ENCODE peak calls at places on chromosomes 11 and 22, in seven cellular contexts. Q is GM23248; H is epithelial cell of esophagus; V is CD4-positive, CD25-positive, alpha-beta regulatory T cell; X is endodermal cell; E is ovary; T is fibroblast of mammary gland. M is an unnamed sample.

GRCh38 chr11:107666911-107667568 is 44.8 kb downstream of the SLN start:
- DNase-seq in H (no peak), X (no peak), T (no peak), Q (no peak), V (no peak), E (no peak), M (no peak)

GRCh38 chr22:39651783-39652058 is 81.2 kb downstream of the CACNA1I start:
- DNase-seq in V (no peak), T (no peak), H (no peak), Q (no peak), X (no peak), E (no peak), M (no peak)

GRCh38 chr22:46069518-46070214 is 80.7 kb upstream of the PPARA start:
- DNase-seq in V (no peak), Q (peak), T (peak), E (peak), H (peak), X (no peak), M (peak)

GRCh38 chr22:42957958-42958357 is 57.0 kb downstream of the PACSIN2 start:
- DNase-seq in E (no peak), X (no peak), T (no peak), Q (no peak), V (no peak), H (no peak), M (no peak)

GRCh38 chr11:65915821-65916251 is 3.0 kb downstream of the C11orf68 start:
- DNase-seq in T (peak), H (peak), V (no peak), E (peak), Q (peak), X (peak), M (peak)

GRCh38 chr22:39625554-39626537 is 55.3 kb downstream of the CACNA1I start:
- DNase-seq in Q (no peak), H (no peak), X (no peak), T (no peak), V (no peak), E (no peak), M (no peak)

GRCh38 chr11:10233581-10233980 is 60.4 kb downstream of the SBF2 start:
- DNase-seq in T (peak), E (no peak), Q (peak), H (peak), V (no peak), X (no peak), M (peak)

GRCh38 chr22:48960576-48960975 is 867.1 kb downstream of the BRD1 start:
- DNase-seq in H (no peak), X (no peak), Q (no peak), V (no peak), E (no peak), T (no peak), M (no peak)

GRCh38 chr11:100010393-100010792 is 676.7 kb upstream of the ARHGAP42 start:
- DNase-seq in V (no peak), H (no peak), Q (no peak), T (no peak), X (peak), E (no peak), M (no peak)

GRCh38 chr11:58594826-58595225 is 16.0 kb downstream of the ZFP91 start:
- DNase-seq in E (no peak), T (no peak), H (no peak), Q (no peak), V (no peak), X (no peak), M (no peak)

GRCh38 chr11:112343368-112344039 is 82.8 kb upstream of the PLET1 start:
- DNase-seq in Q (no peak), X (no peak), V (no peak), H (peak), T (peak), E (no peak), M (peak)

GRCh38 chr11:36684840-36685800 is 87.1 kb upstream of the RAG2 start:
- DNase-seq in Q (no peak), X (no peak), E (no peak), H (no peak), T (no peak), V (no peak), M (no peak)

GRCh38 chr11:131275580-131275979 is 94.8 kb upstream of the NTM start:
- DNase-seq in V (no peak), H (no peak), E (no peak), X (no peak), T (no peak), Q (no peak), M (no peak)

DNA sequence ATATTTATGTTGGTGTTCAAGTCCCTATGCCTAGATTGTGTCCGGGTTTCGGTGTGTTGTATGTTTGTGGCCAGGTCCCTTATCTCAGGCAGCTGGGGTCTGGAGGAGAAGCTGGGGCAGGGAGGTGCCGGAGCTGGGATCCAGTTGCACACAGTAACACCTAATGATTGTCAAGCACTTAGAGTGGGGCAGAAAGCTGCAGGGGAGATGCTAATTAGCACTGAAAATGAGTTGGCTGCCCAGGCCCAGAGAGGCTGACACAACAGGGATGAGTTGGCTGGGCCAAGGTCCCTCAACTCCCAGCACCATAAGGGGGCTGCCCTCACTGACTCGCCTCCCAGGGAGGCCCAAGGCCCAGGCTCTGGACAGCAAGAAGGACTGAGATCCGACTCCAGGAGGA is 12.2 kb downstream of the PDE2A start:
- DNase-seq in X (no peak), T (no peak), V (no peak), E (no peak), Q (no peak), H (no peak), M (no peak)
- H3K4me3 ChIP-seq in X (no peak), T (no peak), V (no peak), E (no peak), Q (no peak), H (no peak), M (no peak)

GRCh38 chr11:71913716-71914115 is 14.7 kb downstream of the XNDC1N start:
- DNase-seq in E (no peak), H (no peak), T (peak), X (no peak), V (no peak), Q (peak), M (no peak)
- H3K4me3 ChIP-seq in E (no peak), H (no peak), T (no peak), X (no peak), V (no peak), Q (no peak), M (no peak)

DNA sequence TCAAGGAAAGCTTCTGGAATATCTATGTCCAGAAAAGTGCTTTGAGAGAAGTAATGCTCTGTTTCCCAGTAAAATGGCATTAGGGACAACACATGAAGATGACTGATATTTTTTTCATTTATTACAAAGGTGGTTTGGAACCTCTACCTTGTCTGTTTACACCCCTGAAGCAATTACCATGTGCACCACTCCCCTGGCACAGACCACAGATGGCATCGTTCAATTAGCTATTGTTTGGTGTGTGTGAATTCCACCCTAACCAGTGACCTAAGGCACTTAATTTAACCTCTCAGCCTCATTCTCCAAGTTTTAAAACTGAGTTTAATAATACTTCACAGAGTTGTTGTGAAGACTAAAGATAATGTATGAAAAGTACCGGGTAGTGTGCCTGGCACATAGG is 127.6 kb upstream of the BMAL1 start:
- DNase-seq in E (no peak), H (no peak), X (no peak), T (no peak), Q (no peak), V (no peak), M (no peak)
- H3K4me3 ChIP-seq in E (no peak), H (no peak), X (no peak), T (no peak), Q (no peak), V (no peak), M (no peak)

DNA sequence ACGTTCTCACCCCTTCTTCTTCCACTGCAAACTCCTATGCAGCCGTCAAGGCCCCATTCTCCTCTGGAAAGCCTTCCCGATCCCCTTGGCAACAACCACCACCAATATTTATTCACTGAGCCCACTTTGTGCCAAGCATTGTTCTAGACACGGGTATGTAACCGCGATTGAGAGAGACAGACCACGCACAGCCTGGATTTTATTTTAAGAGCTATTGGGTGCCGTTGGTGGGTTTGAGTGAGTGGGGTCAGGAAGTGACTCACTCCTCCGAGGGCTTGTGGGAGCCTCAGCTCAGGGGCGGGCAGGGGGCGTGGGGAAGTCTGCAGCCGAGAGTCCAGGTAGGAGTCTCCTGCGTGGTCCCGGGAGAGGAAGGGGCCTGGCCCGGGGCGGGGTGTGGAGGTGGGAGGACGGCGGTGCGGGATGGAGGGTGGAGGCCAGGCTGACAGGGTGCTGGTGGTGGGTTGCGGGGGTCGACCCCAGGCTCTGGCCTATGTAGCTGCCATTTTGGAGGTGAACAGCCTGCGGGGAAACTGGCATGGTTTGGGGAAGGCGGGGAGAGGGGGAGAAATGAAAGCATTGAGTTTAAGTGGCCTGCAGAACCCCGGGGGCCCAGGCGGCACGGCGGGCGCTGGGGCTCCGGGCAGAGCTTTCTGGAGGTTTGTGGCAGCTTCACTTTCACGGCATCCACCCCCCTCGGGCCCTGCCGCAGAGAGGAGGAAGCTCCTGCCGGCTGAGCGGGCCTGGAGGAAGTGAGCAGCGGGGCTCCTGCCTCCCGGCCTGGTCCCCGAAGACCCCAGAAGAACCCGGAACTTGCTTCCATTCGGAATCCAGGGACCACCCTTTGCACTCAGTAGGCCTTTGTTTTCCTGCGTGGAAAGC is 547 bp downstream of the PARVG start:
- DNase-seq in X (no peak), H (no peak), Q (no peak), T (no peak), V (peak), E (no peak), M (no peak)
- H3K4me3 ChIP-seq in X (no peak), H (no peak), Q (no peak), T (no peak), V (peak), E (no peak), M (no peak)

GRCh38 chr11:953513-953912 is 27.8 kb downstream of the AP2A2 start:
- DNase-seq in X (no peak), H (no peak), E (no peak), Q (no peak), T (no peak), V (no peak), M (no peak)
- H3K4me3 ChIP-seq in X (no peak), H (no peak), E (no peak), Q (no peak), T (no peak), V (no peak), M (no peak)

GRCh38 chr11:95108159-95108611 is 18.5 kb downstream of the ENDOD1 start:
- DNase-seq in Q (peak), H (peak), E (peak), V (no peak), T (peak), X (peak), M (peak)
- H3K4me3 ChIP-seq in Q (no peak), H (peak), E (no peak), V (no peak), T (peak), X (no peak), M (no peak)

GRCh38 chr11:13445588-13445987 is 17.4 kb downstream of the BTBD10 start:
- DNase-seq in T (no peak), V (no peak), E (no peak), H (no peak), Q (no peak), X (no peak), M (no peak)

GRCh38 chr11:13446444-13446843 is 16.6 kb downstream of the BTBD10 start:
- DNase-seq in H (peak), V (no peak), Q (peak), X (no peak), T (peak), E (no peak), M (peak)

GRCh38 chr11:13450832-13451397 is 12.1 kb downstream of the BTBD10 start:
- DNase-seq in T (no peak), Q (no peak), E (no peak), V (no peak), H (no peak), X (no peak), M (no peak)

GRCh38 chr11:13449522-13449921 is 13.5 kb downstream of the BTBD10 start:
- DNase-seq in E (no peak), V (no peak), T (no peak), Q (no peak), X (no peak), H (no peak), M (no peak)

GRCh38 chr11:13448876-13449275 is 14.1 kb downstream of the BTBD10 start:
- DNase-seq in T (peak), E (peak), X (no peak), H (no peak), Q (peak), V (no peak), M (no peak)
- H3K4me3 ChIP-seq in T (no peak), E (no peak), X (no peak), H (no peak), Q (no peak), V (no peak), M (no peak)

GRCh38 chr11:134599180-134599810 is 187.3 kb upstream of the B3GAT1 start:
- DNase-seq in Q (no peak), X (peak), V (no peak), H (no peak), T (no peak), E (no peak), M (no peak)
- H3K4me3 ChIP-seq in Q (no peak), X (no peak), V (no peak), H (no peak), T (no peak), E (no peak), M (no peak)

M was measured in bronchial epithelial cell.